ENCODE peak calls at places on chromosomes 1 and 21, in five cellular contexts. O is suprapubic skin, S is HCT116, J is breast epithelium, K is upper lobe of left lung. N is an unnamed sample.

GRCh38 chr1:201038537-201038936 is 15.0 kb upstream of the KIF21B start:
- DNase-seq in J (no peak), S (no peak), O (no peak), K (no peak), N (no peak)

GRCh38 chr21:9772348-9772672 is 749.1 kb upstream of the TPTE start:
- DNase-seq in O (peak; percentile 80), K (no peak), S (no peak), J (no peak), N (no peak)

GRCh38 chr1:76867342-76868130 is at the start of gene ST6GALNAC5:
- DNase-seq in K (no peak), O (no peak), J (no peak), S (no peak), N (no peak)

GRCh38 chr1:8847990-8848389 is 30.5 kb downstream of the ENO1 start:
- DNase-seq in S (no peak), O (no peak), K (no peak), J (peak; percentile 37), N (peak; percentile 61)

GRCh38 chr21:42063578-42064521 is 7.3 kb upstream of the UMODL1 start:
- DNase-seq in S (no peak), O (no peak), K (peak; percentile 65), J (no peak), N (peak; percentile 71)

GRCh38 chr1:221035680-221036153 is 156.5 kb downstream of the HLX start:
- DNase-seq in O (no peak), J (no peak), S (no peak), K (no peak), N (no peak)

GRCh38 chr1:198909973-198910372 is 271.1 kb downstream of the PTPRC start:
- DNase-seq in K (no peak), J (no peak), O (no peak), S (no peak), N (no peak)

GRCh38 chr1:180230791-180231505 is 884 bp downstream of the LHX4 start:
- DNase-seq in J (no peak), K (no peak), O (no peak), S (no peak), N (no peak)

GRCh38 chr1:46615735-46616134 is 876 bp downstream of the MOB3C start:
- DNase-seq in O (no peak), K (no peak), J (no peak), S (no peak), N (no peak)

GRCh38 chr1:227890451-227891222 is 57.1 kb downstream of the WNT9A start:
- DNase-seq in J (no peak), O (peak; percentile 71), S (no peak), K (peak; percentile 14), N (no peak)

GRCh38 chr1:106534612-106535011 is 521.9 kb upstream of the PRMT6 start:
- DNase-seq in J (no peak), K (no peak), S (no peak), O (no peak), N (no peak)

GRCh38 chr1:203316626-203317093 is 11.3 kb downstream of the BTG2 start:
- DNase-seq in O (no peak), K (peak; percentile 79), J (peak; percentile 62), S (no peak), N (peak; percentile 73)

GRCh38 chr1:209132736-209133467 is 450.6 kb upstream of the CAMK1G start:
- DNase-seq in J (no peak), K (no peak), O (no peak), S (no peak), N (peak; percentile 38)

GRCh38 chr1:160846281-160846680 is 16.4 kb downstream of the CD244 start:
- DNase-seq in S (no peak), K (no peak), J (no peak), O (no peak), N (no peak)

GRCh38 chr21:29082416-29082815 is 9.0 kb upstream of the CCT8 start:
- DNase-seq in S (no peak), J (no peak), K (no peak), O (no peak), N (no peak)

GRCh38 chr1:226618380-226618779 is 69.8 kb downstream of the STUM start:
- DNase-seq in K (no peak), O (peak; percentile 67), J (no peak), S (no peak), N (no peak)

DNA sequence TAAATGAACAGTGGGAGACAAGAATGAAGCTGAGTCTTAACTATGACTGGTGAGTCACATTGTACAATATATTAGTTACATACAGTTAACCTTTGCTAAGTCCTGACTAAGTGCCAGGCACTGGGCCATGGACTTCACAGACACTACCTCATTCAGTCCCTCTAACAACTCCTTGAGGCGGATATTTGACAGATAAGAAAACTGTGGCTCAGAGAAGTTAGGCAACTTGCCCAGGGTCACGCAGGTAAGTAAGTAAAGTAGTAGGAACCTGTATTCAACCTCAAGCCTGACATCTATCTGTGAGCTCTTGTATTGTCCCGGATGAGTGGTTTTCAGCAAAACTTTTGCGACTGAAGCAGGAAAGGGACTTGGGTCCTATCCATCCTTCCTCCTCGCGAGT is 62.1 kb downstream of the GNG12 start:
- DNase-seq in S (no peak), J (no peak), O (no peak), K (peak; percentile 36), N (no peak)
- TF ChIP-seq POLR2AphosphoS5 in S (no peak), J (no peak), O (no peak), K (no peak), N (no peak)

GRCh38 chr1:25565626-25566025 is 22.2 kb downstream of the LDLRAP1 start:
- DNase-seq in S (no peak), K (no peak), J (no peak), O (no peak), N (no peak)

GRCh38 chr1:25568090-25568833 is 24.9 kb downstream of the LDLRAP1 start:
- DNase-seq in S (peak; percentile 93), J (peak; percentile 89), K (no peak), O (no peak), N (no peak)

GRCh38 chr1:25566186-25566729 is 22.9 kb downstream of the LDLRAP1 start:
- DNase-seq in O (no peak), K (no peak), S (no peak), J (no peak), N (no peak)

GRCh38 chr1:25567710-25568089 is 24.3 kb downstream of the LDLRAP1 start:
- DNase-seq in J (no peak), K (no peak), S (no peak), O (no peak), N (no peak)

GRCh38 chr1:25566730-25567341 is 23.4 kb downstream of the LDLRAP1 start:
- DNase-seq in K (peak; percentile 54), J (peak; percentile 56), O (no peak), S (no peak), N (no peak)
- TF ChIP-seq CTCF in K (no peak), J (no peak), O (no peak), S (no peak), N (no peak)

GRCh38 chr1:1614204-1614953 is 921 bp upstream of the MIB2 start:
- DNase-seq in O (no peak), J (no peak), K (peak; percentile 69), S (no peak), N (peak; percentile 58)
- TF ChIP-seq POLR2AphosphoS5 in O (no peak), J (no peak), K (no peak), S (no peak), N (no peak)

GRCh38 chr1:30760596-30761311 is 3.2 kb upstream of the LAPTM5 start:
- DNase-seq in O (no peak), S (no peak), K (no peak), J (no peak), N (no peak)

GRCh38 chr1:30762931-30763653 is 5.5 kb upstream of the LAPTM5 start:
- DNase-seq in O (no peak), J (no peak), S (no peak), K (no peak), N (no peak)

GRCh38 chr1:30762152-30762930 is 4.8 kb upstream of the LAPTM5 start:
- DNase-seq in O (no peak), K (no peak), S (no peak), J (no peak), N (no peak)

GRCh38 chr1:30759718-30760281 is 2.2 kb upstream of the LAPTM5 start:
- DNase-seq in O (no peak), S (no peak), J (no peak), K (no peak), N (peak; percentile 46)

DNA sequence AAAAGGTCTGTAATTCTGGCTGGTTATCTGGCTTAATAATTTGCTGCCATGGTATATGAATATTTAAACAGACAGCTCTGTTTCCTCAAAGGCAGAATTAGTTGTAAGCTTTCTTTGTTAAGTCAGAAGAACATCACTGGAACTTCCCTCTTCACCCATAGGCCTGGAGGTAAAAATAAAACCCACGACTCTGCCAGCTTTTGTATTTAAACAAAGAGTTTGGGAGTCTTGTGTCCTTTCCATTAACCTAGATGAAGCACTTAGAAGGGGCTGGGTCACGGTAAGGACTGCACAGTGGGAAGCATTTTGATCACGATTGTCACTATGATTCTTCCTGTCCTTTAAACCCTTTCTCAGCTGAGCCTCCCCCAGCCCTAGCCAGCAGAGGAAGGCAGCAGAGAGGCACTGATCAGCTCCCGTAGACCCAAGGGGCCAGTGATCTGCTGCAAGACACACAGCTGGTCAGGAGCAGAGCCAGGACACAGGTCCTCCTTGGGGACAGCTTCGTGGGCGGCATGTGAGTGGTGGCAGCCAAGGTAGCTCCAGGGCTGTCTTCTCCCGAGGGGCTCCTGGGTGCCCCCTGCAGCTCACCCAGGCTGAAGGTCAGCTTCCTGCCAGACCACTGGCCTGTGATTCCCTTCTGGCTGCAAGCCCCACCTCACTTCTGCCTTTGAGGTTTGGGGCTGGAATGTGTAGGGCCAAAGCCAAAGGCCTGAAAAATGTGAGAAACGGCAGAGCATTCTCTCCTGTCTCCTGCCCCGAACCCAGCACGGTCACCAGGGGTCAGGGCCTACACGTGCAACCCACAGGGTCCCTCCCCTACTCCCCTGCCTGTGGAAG is 4.0 kb upstream of the LAPTM5 start:
- DNase-seq in K (no peak), O (no peak), S (no peak), J (no peak), N (no peak)
- TF ChIP-seq CTCF in K (no peak), O (no peak), S (no peak), J (no peak), N (no peak)

GRCh38 chr1:41501581-41501980 is 17.1 kb upstream of the EDN2 start:
- DNase-seq in J (peak; percentile 81), S (no peak), K (no peak), O (no peak), N (peak; percentile 92)
- TF ChIP-seq POLR2AphosphoS5 in J (no peak), S (no peak), K (no peak), O (no peak), N (peak; percentile 19)